ENCODE peak calls at places on chromosomes 13 and 19, in four cellular contexts. One of them, this sample, is unnamed.

GRCh38 chr19:11421607-11422098 is 2.5 kb upstream of the RGL3 start:
- DNase-seq in hepatocyte: peak; percentile 69
- DNase-seq in MM.1S: peak; percentile 11
- DNase-seq in H1: peak; percentile 70
- DNase-seq in this sample: peak; percentile 32

GRCh38 chr19:46866407-46867132 is 5.8 kb downstream of the ARHGAP35 start:
- DNase-seq in MM.1S: no peak
- DNase-seq in H1: no peak
- DNase-seq in hepatocyte: no peak
- DNase-seq in this sample: peak; percentile 26

GRCh38 chr19:10412257-10412977 is 7.9 kb upstream of the PDE4A start:
- DNase-seq in MM.1S: peak; percentile 97
- DNase-seq in H1: no peak
- DNase-seq in hepatocyte: no peak
- DNase-seq in this sample: no peak

GRCh38 chr19:44808463-44809371 is at the start of gene BCAM:
- DNase-seq in hepatocyte: peak; percentile 91
- DNase-seq in H1: no peak
- DNase-seq in MM.1S: no peak
- DNase-seq in this sample: peak; percentile 75

GRCh38 chr19:16297575-16298178 is 26.9 kb upstream of the KLF2 start:
- DNase-seq in H1: no peak
- DNase-seq in MM.1S: no peak
- DNase-seq in hepatocyte: no peak
- DNase-seq in this sample: no peak

GRCh38 chr13:24619302-24619701 is 60.9 kb upstream of the ATP12A start:
- DNase-seq in H1: no peak
- DNase-seq in MM.1S: no peak
- DNase-seq in hepatocyte: peak; percentile 42
- DNase-seq in this sample: no peak

GRCh38 chr13:92377396-92377795 is 849.2 kb upstream of the GPC6 start:
- DNase-seq in MM.1S: no peak
- DNase-seq in H1: no peak
- DNase-seq in hepatocyte: no peak
- DNase-seq in this sample: no peak

GRCh38 chr19:38838208-38838985 is 6.8 kb upstream of the ECH1 start:
- DNase-seq in H1: no peak
- DNase-seq in MM.1S: no peak
- DNase-seq in hepatocyte: peak; percentile 85
- DNase-seq in this sample: no peak

GRCh38 chr13:80873589-80873988 is 532.7 kb upstream of the SPRY2 start:
- DNase-seq in MM.1S: peak; percentile 56
- DNase-seq in H1: no peak
- DNase-seq in hepatocyte: no peak
- DNase-seq in this sample: no peak

GRCh38 chr19:13073263-13073662 is 29.4 kb downstream of the LYL1 start:
- DNase-seq in H1: no peak
- DNase-seq in MM.1S: no peak
- DNase-seq in hepatocyte: no peak
- DNase-seq in this sample: no peak

GRCh38 chr19:48490980-48491792 is 20.4 kb downstream of the LMTK3 start:
- DNase-seq in MM.1S: peak; percentile 62
- DNase-seq in H1: no peak
- DNase-seq in hepatocyte: peak; percentile 79
- DNase-seq in this sample: peak; percentile 45

GRCh38 chr19:5718579-5719273 is 1.2 kb downstream of the LONP1 start:
- DNase-seq in hepatocyte: peak; percentile 70
- DNase-seq in H1: no peak
- DNase-seq in MM.1S: peak; percentile 38
- DNase-seq in this sample: peak; percentile 91

GRCh38 chr13:34276764-34277163 is 458.8 kb downstream of the RFC3 start:
- DNase-seq in hepatocyte: peak; percentile 25
- DNase-seq in H1: no peak
- DNase-seq in MM.1S: no peak
- DNase-seq in this sample: no peak

GRCh38 chr13:111912991-111913781 is 153.8 kb upstream of the SOX1 start:
- DNase-seq in hepatocyte: no peak
- DNase-seq in MM.1S: no peak
- DNase-seq in H1: no peak
- DNase-seq in this sample: no peak

GRCh38 chr19:27738569-27739193 is 1474.3 kb downstream of the UQCRFS1 start:
- DNase-seq in hepatocyte: no peak
- DNase-seq in H1: no peak
- DNase-seq in MM.1S: peak; percentile 36
- DNase-seq in this sample: no peak

GRCh38 chr13:29743229-29743786 is 107.1 kb downstream of the UBL3 start:
- DNase-seq in hepatocyte: peak; percentile 35
- DNase-seq in MM.1S: peak; percentile 6
- DNase-seq in H1: no peak
- DNase-seq in this sample: peak; percentile 77

GRCh38 chr13:91836554-91836953 is 438.1 kb downstream of the GPC5 start:
- DNase-seq in H1: no peak
- DNase-seq in MM.1S: no peak
- DNase-seq in hepatocyte: no peak
- DNase-seq in this sample: no peak

GRCh38 chr19:46471116-46471733 is at the start of gene PNMA8A:
- DNase-seq in hepatocyte: peak; percentile 84
- DNase-seq in H1: peak; percentile 74
- DNase-seq in MM.1S: no peak
- DNase-seq in this sample: peak; percentile 84

GRCh38 chr19:3366761-3367571 is 583 bp downstream of the NFIC start:
- DNase-seq in MM.1S: no peak
- DNase-seq in H1: no peak
- DNase-seq in hepatocyte: no peak
- DNase-seq in this sample: peak; percentile 58

GRCh38 chr19:40717325-40717879 is 490 bp downstream of the ITPKC start:
- DNase-seq in MM.1S: no peak
- DNase-seq in hepatocyte: no peak
- DNase-seq in H1: no peak
- DNase-seq in this sample: no peak

GRCh38 chr19:5654931-5655330 is 25.4 kb downstream of the MICOS13 start:
- DNase-seq in hepatocyte: no peak
- DNase-seq in H1: no peak
- DNase-seq in MM.1S: no peak
- DNase-seq in this sample: no peak

GRCh38 chr13:59444210-59444857 is 719.4 kb downstream of the DIAPH3 start:
- DNase-seq in H1: no peak
- DNase-seq in hepatocyte: no peak
- DNase-seq in MM.1S: no peak
- DNase-seq in this sample: no peak

GRCh38 chr13:59441596-59442280 is 722.0 kb downstream of the DIAPH3 start:
- DNase-seq in hepatocyte: no peak
- DNase-seq in MM.1S: no peak
- DNase-seq in H1: no peak
- DNase-seq in this sample: no peak

GRCh38 chr13:59442946-59443345 is 720.8 kb downstream of the DIAPH3 start:
- DNase-seq in H1: no peak
- DNase-seq in MM.1S: no peak
- DNase-seq in hepatocyte: no peak
- DNase-seq in this sample: no peak

GRCh38 chr13:59439776-59440428 is 723.8 kb downstream of the DIAPH3 start:
- DNase-seq in H1: no peak
- DNase-seq in MM.1S: no peak
- DNase-seq in hepatocyte: no peak
- DNase-seq in this sample: no peak

GRCh38 chr13:59442461-59442860 is 721.3 kb downstream of the DIAPH3 start:
- DNase-seq in H1: no peak
- DNase-seq in hepatocyte: no peak
- DNase-seq in MM.1S: no peak
- DNase-seq in this sample: no peak
- H2AFZ ChIP-seq in H1: no peak overlapping the region
- H2AFZ ChIP-seq in hepatocyte: no peak overlapping the region
- H2AFZ ChIP-seq in MM.1S: no peak overlapping the region
- H2AFZ ChIP-seq in this sample: no peak overlapping the region

DNA sequence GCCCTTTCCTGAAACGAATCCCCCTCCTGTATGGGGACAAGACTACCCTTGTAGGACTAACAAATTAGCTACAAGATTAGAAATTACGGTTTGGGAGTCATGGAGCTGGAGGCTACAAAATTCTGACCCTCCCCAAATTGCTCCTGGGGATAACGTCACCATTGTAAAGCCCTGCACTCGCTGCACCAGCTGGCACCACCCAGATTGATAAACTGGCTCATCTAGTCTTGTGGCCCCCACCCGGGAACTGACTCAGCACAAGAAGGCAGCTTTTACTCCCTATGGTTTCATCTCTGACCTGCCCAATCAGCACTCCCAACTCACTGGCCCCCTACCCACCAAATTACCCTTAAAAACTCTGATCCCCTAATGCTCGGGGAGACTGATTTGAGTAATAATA is 150.6 kb upstream of the TSC22D1 start:
- DNase-seq in hepatocyte: no peak
- DNase-seq in H1: no peak
- DNase-seq in MM.1S: no peak
- DNase-seq in this sample: no peak
- H2AFZ ChIP-seq in hepatocyte: no peak overlapping the region
- H2AFZ ChIP-seq in H1: no peak overlapping the region
- H2AFZ ChIP-seq in MM.1S: no peak overlapping the region
- H2AFZ ChIP-seq in this sample: peak overlapping the region; percentile 80

DNA sequence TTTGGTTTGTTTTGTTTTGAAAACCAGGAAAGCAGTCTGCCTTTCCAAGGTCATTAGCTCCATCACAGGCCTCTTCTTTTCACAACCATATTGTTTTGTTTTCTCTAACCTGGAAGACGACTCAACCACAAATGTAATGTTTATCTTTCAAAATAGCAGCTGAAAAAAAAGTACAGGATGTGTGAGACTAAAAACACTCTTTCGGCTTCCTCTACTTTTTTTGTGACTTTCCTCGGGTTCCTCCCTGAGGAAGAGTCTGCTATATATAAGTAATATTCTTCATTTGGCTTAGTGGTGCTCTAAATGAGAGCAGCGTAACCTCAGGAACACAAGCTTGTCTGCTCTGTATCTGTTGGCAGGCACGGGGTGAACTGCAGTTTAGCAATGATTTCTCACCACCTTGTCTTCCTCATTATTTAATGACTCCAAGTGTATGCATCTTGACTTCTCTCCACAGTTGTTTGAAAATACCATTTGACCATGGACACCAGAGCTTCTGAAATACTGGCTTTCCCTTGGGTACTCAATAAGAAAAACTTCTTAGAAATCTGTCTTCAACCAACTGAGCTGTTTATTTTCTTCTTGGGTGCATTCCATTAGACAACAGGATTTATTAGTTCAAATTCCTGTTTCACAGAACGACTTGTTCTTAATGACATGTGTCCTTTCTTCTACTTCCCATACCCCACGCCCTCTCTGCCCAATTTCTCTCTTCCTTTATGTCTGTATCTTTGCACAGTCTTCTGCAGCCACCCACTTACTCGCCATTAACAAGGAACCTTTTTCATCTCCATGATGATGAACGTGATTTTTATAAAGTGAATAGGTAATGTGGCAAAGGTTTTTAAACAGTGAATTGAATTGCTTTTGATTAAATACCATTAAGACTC is 11.5 kb upstream of the ITM2B start:
- DNase-seq in MM.1S: no peak
- DNase-seq in H1: no peak
- DNase-seq in hepatocyte: no peak
- DNase-seq in this sample: peak; percentile 39
- H2AFZ ChIP-seq in MM.1S: peak overlapping the region; percentile 48
- H2AFZ ChIP-seq in H1: no peak overlapping the region
- H2AFZ ChIP-seq in hepatocyte: no peak overlapping the region
- H2AFZ ChIP-seq in this sample: peak overlapping the region; percentile 87

GRCh38 chr13:33257786-33258185 is 27.8 kb downstream of the STARD13 start:
- DNase-seq in H1: no peak
- DNase-seq in MM.1S: no peak
- DNase-seq in hepatocyte: no peak
- DNase-seq in this sample: peak; percentile 22
- H2AFZ ChIP-seq in H1: no peak overlapping the region
- H2AFZ ChIP-seq in MM.1S: no peak overlapping the region
- H2AFZ ChIP-seq in hepatocyte: no peak overlapping the region
- H2AFZ ChIP-seq in this sample: no peak overlapping the region

DNA sequence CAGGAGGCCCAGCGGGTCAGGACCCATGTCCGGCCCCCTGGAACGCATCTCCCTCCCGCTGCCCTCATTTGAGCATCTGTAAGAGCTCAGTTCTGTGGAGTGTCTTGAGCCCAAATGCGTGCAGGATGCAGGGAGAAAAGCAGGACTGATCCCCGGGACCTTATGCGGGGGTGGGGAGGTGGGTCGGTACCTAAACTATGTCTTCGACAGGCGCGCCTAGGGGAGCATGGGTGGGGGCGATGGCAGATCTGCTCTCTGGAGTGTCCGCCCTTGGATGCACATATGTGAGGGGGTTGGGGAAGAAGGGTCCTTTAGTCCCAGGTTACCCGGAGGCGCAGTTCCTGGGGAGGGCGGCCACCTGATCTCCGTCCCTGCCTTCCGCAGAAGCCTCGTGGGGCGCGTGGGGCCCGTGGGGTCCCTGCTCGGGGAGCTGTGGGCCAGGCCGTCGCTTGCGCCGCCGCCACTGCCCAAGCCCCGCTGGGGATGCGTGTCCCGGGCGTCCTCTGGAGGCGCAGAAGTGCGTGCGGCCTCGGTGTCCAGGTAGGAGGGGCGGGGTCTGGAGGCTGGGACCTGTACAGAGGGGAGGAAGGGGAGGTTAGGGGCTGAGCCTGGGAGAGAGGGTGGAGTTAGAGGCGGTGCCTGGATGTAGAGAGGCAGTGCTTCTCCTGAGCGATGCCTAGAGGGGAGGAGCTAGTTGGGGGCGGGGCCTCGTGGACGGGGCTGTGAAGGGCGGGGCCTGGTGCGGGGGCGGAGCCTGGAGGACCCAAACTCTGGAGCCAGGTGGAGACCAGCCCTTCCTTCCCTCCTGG is 2.8 kb downstream of the CILP2 start:
- DNase-seq in MM.1S: no peak
- DNase-seq in hepatocyte: peak; percentile 64
- DNase-seq in H1: peak; percentile 94
- DNase-seq in this sample: peak; percentile 65
- H2AFZ ChIP-seq in MM.1S: no peak overlapping the region
- H2AFZ ChIP-seq in hepatocyte: no peak overlapping the region
- H2AFZ ChIP-seq in H1: no peak overlapping the region
- H2AFZ ChIP-seq in this sample: peak overlapping the region; percentile 27

GRCh38 chr13:94311893-94312292 is 167.6 kb downstream of the DCT start:
- DNase-seq in H1: no peak
- DNase-seq in MM.1S: no peak
- DNase-seq in hepatocyte: no peak
- DNase-seq in this sample: no peak
- H2AFZ ChIP-seq in H1: no peak overlapping the region
- H2AFZ ChIP-seq in MM.1S: no peak overlapping the region
- H2AFZ ChIP-seq in hepatocyte: no peak overlapping the region
- H2AFZ ChIP-seq in this sample: no peak overlapping the region

This sample was measured in GM23248.